ENCODE peak calls at places on chromosome 18, in five cellular contexts. L is K562, D is A549, E is HepG2, F is GM12878. V is an unnamed sample.

GRCh38 chr18:29004921-29005320 is 828.0 kb upstream of the CDH2 start:
- DNase-seq in F (no peak), D (no peak), L (no peak), E (no peak), V (no peak)

GRCh38 chr18:31942301-31942998 is 478 bp downstream of the TRAPPC8 start:
- DNase-seq in D (peak), L (peak), E (no peak), F (no peak), V (peak)

GRCh38 chr18:79548077-79548450 is 131.5 kb upstream of the CTDP1 start:
- DNase-seq in L (no peak), E (no peak), F (no peak), D (no peak), V (no peak)

GRCh38 chr18:28768791-28769768 is 592.1 kb upstream of the CDH2 start:
- DNase-seq in F (no peak), D (no peak), E (no peak), L (no peak), V (no peak)

GRCh38 chr18:33821503-33821902 is 243.5 kb downstream of the ASXL3 start:
- DNase-seq in F (no peak), L (no peak), E (no peak), D (no peak), V (no peak)

GRCh38 chr18:75189696-75190095 is 19.2 kb downstream of the PTGR3 start:
- DNase-seq in L (no peak), F (no peak), D (no peak), E (no peak), V (no peak)

GRCh38 chr18:44786697-44787096 is 106.0 kb downstream of the SETBP1 start:
- DNase-seq in L (no peak), D (no peak), E (no peak), F (no peak), V (no peak)

GRCh38 chr18:58100154-58100553 is 56.1 kb downstream of the NEDD4L start:
- DNase-seq in E (no peak), D (no peak), F (peak), L (no peak), V (no peak)

GRCh38 chr18:9663377-9663776 is 44.7 kb upstream of the RAB31 start:
- DNase-seq in L (no peak), F (no peak), D (no peak), E (no peak), V (no peak)

GRCh38 chr18:11849845-11850747 is 1.1 kb upstream of the CHMP1B start:
- DNase-seq in F (no peak), D (peak), E (peak), L (peak), V (peak)

GRCh38 chr18:11851156-11852047 is at the start of gene CHMP1B:
- DNase-seq in L (peak), E (peak), D (peak), F (peak), V (peak)

GRCh38 chr18:11849279-11849678 is 1.9 kb upstream of the CHMP1B start:
- DNase-seq in L (no peak), F (no peak), E (no peak), D (no peak), V (no peak)

GRCh38 chr18:11852048-11852341 is 782 bp downstream of the CHMP1B start:
- DNase-seq in D (no peak), L (no peak), E (no peak), F (no peak), V (no peak)

GRCh38 chr18:11850821-11851155 is 425 bp upstream of the CHMP1B start:
- DNase-seq in F (no peak), E (no peak), D (no peak), L (no peak), V (peak)
- TF ChIP-seq EP300 in F (no peak), E (no peak), D (no peak), L (no peak), V (no peak)

DNA sequence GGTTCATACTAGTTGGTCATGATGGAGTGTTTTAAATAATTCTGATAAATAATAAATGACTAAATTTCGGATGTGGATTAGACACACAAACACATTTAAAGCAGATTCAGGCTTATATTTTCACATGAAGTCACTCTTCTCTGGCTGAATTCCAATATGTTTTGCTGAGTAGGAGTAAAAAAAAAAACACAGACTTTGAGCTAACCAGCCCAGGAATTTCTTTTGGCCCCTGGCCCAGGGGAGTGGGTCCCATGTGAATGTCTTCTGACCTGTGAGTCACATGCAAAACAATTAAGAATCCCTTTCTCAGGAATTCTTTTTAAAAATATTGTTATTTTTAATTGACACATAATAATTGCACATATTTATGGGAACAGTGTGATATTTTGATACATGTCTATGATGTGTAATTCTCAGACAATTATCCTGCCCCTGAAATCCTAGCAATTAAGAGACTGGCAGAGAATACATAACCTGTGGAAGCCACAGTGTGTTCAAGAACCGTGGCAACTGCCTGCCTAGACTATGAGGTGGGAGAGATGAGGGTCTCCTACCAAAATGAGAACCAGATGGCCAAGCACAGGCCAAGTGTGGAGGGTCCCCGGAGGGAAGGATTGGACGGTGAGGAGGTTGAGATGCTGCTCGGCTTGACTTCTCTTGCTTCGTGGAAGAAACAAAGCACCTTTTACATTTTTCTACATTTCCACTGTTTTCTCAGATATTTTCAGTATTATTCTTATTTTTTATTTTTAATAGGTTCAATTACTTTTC is 236.4 kb downstream of the PIEZO2 start:
- DNase-seq in D (no peak), E (peak), L (no peak), F (no peak), V (no peak)
- TF ChIP-seq SMC3 in D (no peak), E (no peak), L (no peak), F (no peak), V (no peak)

GRCh38 chr18:23859466-23860352 is 154.8 kb upstream of the TTC39C start:
- DNase-seq in L (no peak), E (peak), D (no peak), F (no peak), V (no peak)

GRCh38 chr18:23855721-23856120 is 158.8 kb upstream of the TTC39C start:
- DNase-seq in L (no peak), D (no peak), E (no peak), F (no peak), V (no peak)

GRCh38 chr18:23856466-23857175 is 157.9 kb upstream of the TTC39C start:
- DNase-seq in E (no peak), L (no peak), F (no peak), D (no peak), V (no peak)

GRCh38 chr18:23861326-23861725 is 153.2 kb upstream of the TTC39C start:
- DNase-seq in D (no peak), E (no peak), L (no peak), F (no peak), V (no peak)

DNA sequence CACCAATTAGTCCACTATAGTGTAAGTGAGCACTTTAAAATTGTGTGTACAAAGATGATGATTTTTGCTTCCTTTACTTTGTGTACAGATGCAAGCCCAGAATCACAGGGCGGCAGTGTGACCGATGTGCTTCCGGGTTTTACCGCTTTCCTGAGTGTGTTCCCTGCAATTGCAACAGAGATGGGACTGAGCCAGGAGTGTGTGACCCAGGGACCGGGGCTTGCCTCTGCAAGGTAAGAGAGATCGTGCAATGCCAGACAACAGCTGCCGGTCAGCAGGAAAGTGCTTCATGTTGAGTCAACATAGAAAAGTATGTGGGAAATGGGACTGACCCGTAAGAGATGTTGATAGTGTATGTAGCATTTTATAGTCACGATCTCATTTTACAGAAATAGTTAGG is 156.8 kb upstream of the TTC39C start:
- DNase-seq in F (no peak), E (peak), D (no peak), L (no peak), V (no peak)
- TF ChIP-seq EP300 in F (no peak), E (no peak), D (no peak), L (no peak), V (no peak)

DNA sequence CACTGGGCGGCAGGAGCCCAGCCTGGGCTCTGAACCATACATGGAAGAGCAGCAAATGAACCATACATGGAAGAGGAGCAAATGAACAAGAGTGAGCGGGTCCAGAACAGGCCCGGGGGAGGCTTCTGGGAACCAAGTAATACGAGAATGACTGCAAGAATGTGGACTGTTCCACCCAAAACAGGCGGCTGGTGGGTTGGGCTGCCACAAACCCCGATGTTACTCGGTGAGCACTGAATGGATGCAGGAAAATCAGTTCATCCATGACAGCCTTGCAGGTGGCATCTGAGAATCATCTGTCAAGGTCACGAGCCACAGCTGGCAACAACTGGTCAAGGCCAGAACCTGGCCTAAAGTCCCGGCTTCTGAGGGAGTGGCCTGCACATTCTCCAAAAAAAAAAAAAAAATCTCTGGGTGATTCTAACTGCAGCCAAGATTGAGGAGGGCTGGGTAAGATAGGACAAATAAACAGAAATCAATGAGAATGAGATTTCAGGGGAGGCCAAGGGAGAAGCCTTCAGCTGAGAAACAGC is 106.1 kb downstream of the ZNF516 start:
- DNase-seq in D (no peak), L (no peak), E (no peak), F (no peak), V (no peak)
- TF ChIP-seq SMC3 in D (no peak), L (no peak), E (no peak), F (no peak), V (no peak)

GRCh38 chr18:13804305-13804704 is 19.6 kb upstream of the MC5R start:
- DNase-seq in D (no peak), E (no peak), L (no peak), F (peak), V (no peak)
- TF ChIP-seq EP300 in D (no peak), E (no peak), L (no peak), F (no peak), V (no peak)

DNA sequence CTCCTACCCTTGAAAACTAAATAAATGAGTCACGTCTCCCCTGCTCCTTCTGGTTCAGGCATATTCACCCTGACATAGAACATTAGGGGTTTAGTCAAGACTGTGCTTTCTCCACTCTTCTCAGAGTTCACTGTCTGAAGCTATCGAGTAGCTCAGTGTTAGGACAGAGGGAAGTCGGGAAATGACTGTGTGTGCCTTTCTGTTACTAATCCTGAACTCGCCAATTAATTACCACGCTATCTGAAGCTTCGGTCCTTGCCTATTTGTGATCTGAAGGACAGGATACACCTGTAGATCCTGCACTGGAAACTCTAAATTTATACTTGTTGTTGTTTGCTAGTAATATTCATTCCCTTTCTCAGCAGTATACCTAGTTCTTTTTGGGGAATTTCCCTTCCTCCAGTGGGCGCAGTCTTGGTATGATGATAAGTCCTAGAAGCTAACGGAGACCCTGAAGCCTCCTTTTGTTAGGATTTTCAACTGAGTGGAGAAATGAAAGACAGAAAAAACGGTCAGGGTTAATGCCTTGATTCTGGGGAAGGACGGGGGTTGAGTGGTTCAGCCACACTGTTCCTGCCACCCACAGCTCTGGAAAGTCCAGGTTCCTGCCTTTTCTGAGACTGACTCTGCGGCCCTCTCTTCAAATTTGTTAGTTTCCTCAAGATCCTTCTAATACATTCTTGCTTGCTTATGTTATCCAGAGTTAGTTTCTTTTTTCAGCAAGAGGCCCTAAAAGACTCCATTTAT is 218.0 kb downstream of the DLGAP1 start:
- DNase-seq in E (no peak), F (no peak), L (no peak), D (no peak), V (no peak)
- TF ChIP-seq SMC3 in E (no peak), F (no peak), L (no peak), D (no peak), V (no peak)

DNA sequence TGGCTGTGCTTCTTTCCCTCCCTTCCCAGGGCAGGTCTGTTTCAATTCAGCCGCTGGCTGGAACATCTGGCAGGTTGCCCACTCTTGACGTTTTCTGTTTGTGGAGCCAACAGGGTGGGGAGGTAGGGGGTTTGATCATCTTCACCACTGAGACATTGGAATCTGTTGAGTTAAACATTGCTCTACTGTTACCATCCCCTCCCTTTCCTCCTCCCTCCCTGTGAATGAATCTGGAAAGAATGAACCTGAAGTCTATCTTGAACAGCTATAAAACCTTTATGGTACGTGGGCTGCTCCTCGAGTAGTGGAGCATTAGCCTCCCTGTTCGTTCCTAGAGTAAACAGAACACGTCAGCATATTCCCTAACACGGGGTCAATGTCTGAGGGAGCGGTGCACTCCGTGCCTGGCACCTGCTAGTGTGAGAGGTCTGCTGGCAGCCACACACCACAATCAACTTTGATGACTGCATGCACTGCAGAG is 249.9 kb upstream of the RBBP8 start:
- DNase-seq in F (no peak), D (peak), E (peak), L (no peak), V (no peak)
- TF ChIP-seq EP300 in F (no peak), D (peak), E (no peak), L (no peak), V (no peak)

GRCh38 chr18:8283901-8284585 is 325.2 kb upstream of the RAB12 start:
- DNase-seq in E (peak), F (no peak), D (no peak), L (no peak), V (no peak)
- TF ChIP-seq SMC3 in E (no peak), F (no peak), D (no peak), L (no peak), V (no peak)

DNA sequence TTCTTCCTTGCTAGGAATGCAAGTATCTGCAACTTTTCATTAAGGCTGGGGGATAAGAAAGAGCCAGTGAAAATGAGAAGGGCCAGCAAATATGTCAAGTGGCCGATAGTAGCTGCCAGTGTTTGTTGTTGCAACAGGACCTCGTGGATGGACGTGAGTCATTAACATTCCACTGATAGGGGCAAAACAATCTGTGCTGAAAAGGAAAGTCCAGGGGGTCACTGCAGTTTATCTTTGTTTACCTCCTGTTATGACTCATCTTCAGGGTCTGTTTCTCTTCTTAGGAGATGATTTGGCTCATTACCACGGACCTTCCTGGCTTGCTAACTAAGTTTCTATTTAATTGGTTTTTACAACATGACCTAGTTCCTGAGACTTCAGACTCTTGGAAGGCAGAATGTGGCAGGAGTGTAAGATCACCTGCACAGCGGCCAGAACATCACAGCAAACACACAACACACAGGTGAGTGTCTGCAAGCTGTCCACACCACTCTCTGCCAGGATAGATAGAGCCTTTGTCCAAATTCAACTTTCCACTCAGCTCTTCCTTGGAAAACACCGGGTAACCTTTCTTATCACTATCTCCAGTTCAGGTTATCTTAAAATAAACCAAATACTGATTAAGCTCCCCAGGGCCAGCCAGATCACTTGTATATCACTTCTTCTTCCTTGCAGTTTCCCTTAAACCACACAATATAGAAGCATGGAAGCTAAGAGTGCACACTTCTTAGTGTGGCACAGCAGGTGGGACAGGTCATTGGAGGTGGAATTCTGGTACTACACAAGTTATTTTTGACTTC is 157.5 kb upstream of the LMAN1 start:
- DNase-seq in D (peak), F (no peak), L (peak), E (peak), V (peak)
- TF ChIP-seq EP300 in D (no peak), F (no peak), L (peak), E (peak), V (peak)

V was measured in SK-N-SH.